ENCODE peak calls at places on chromosomes 16 and 17, in six cellular contexts. One of them, this sample, is unnamed.

GRCh38 chr16:50093607-50094570 is 28.1 kb downstream of the HEATR3 start:
- DNase-seq in mucosa of descending colon: no peak
- DNase-seq in AG10803: peak; percentile 45
- DNase-seq in fibroblast of the aortic adventitia: no peak
- DNase-seq in cardiac fibroblast: peak; percentile 24
- DNase-seq in IMR-90: no peak
- DNase-seq in this sample: peak; percentile 94

GRCh38 chr16:61149709-61150108 is 886.5 kb downstream of the CDH8 start:
- DNase-seq in mucosa of descending colon: no peak
- DNase-seq in AG10803: no peak
- DNase-seq in fibroblast of the aortic adventitia: no peak
- DNase-seq in cardiac fibroblast: no peak
- DNase-seq in IMR-90: no peak
- DNase-seq in this sample: no peak

GRCh38 chr16:49416276-49416675 is 42.7 kb downstream of the C16orf78 start:
- DNase-seq in mucosa of descending colon: no peak
- DNase-seq in AG10803: no peak
- DNase-seq in fibroblast of the aortic adventitia: no peak
- DNase-seq in cardiac fibroblast: no peak
- DNase-seq in IMR-90: no peak
- DNase-seq in this sample: no peak

GRCh38 chr17:66302761-66303626 is 581 bp downstream of the PRKCA start:
- DNase-seq in mucosa of descending colon: peak; percentile 80
- DNase-seq in AG10803: peak; percentile 59
- DNase-seq in fibroblast of the aortic adventitia: peak; percentile 61
- DNase-seq in cardiac fibroblast: peak; percentile 65
- DNase-seq in IMR-90: peak; percentile 42
- DNase-seq in this sample: peak; percentile 41

GRCh38 chr16:48537909-48538745 is 71.9 kb downstream of the N4BP1 start:
- DNase-seq in mucosa of descending colon: no peak
- DNase-seq in AG10803: peak; percentile 22
- DNase-seq in fibroblast of the aortic adventitia: peak; percentile 31
- DNase-seq in cardiac fibroblast: peak; percentile 72
- DNase-seq in IMR-90: no peak
- DNase-seq in this sample: peak; percentile 42

GRCh38 chr17:79391808-79392233 is 219.0 kb downstream of the RBFOX3 start:
- DNase-seq in mucosa of descending colon: peak; percentile 75
- DNase-seq in AG10803: peak; percentile 55
- DNase-seq in fibroblast of the aortic adventitia: peak; percentile 68
- DNase-seq in cardiac fibroblast: peak; percentile 79
- DNase-seq in IMR-90: peak; percentile 53
- DNase-seq in this sample: peak; percentile 58

GRCh38 chr16:5972747-5973146 is 875.2 kb upstream of the EEF2KMT start:
- DNase-seq in mucosa of descending colon: no peak
- DNase-seq in AG10803: no peak
- DNase-seq in fibroblast of the aortic adventitia: no peak
- DNase-seq in cardiac fibroblast: no peak
- DNase-seq in IMR-90: no peak
- DNase-seq in this sample: no peak

GRCh38 chr16:84553873-84554399 is 49.5 kb upstream of the MEAK7 start:
- DNase-seq in mucosa of descending colon: peak; percentile 26
- DNase-seq in AG10803: no peak
- DNase-seq in fibroblast of the aortic adventitia: no peak
- DNase-seq in cardiac fibroblast: no peak
- DNase-seq in IMR-90: no peak
- DNase-seq in this sample: no peak

GRCh38 chr16:19284207-19284606 is 1.3 kb upstream of the CLEC19A start:
- DNase-seq in mucosa of descending colon: no peak
- DNase-seq in AG10803: no peak
- DNase-seq in fibroblast of the aortic adventitia: no peak
- DNase-seq in cardiac fibroblast: no peak
- DNase-seq in IMR-90: no peak
- DNase-seq in this sample: peak; percentile 4

GRCh38 chr16:85372627-85373372 is 240.3 kb upstream of the GSE1 start:
- DNase-seq in mucosa of descending colon: no peak
- DNase-seq in AG10803: peak; percentile 84
- DNase-seq in fibroblast of the aortic adventitia: peak; percentile 58
- DNase-seq in cardiac fibroblast: peak; percentile 63
- DNase-seq in IMR-90: peak; percentile 85
- DNase-seq in this sample: peak; percentile 89

GRCh38 chr17:62724398-62725146 is 83.5 kb downstream of the MARCHF10 start:
- DNase-seq in mucosa of descending colon: peak; percentile 36
- DNase-seq in AG10803: no peak
- DNase-seq in fibroblast of the aortic adventitia: no peak
- DNase-seq in cardiac fibroblast: no peak
- DNase-seq in IMR-90: peak; percentile 44
- DNase-seq in this sample: no peak

GRCh38 chr16:27475561-27475960 is 73.6 kb downstream of the IL21R start:
- DNase-seq in mucosa of descending colon: no peak
- DNase-seq in AG10803: peak; percentile 89
- DNase-seq in fibroblast of the aortic adventitia: peak; percentile 79
- DNase-seq in cardiac fibroblast: peak; percentile 69
- DNase-seq in IMR-90: peak; percentile 95
- DNase-seq in this sample: peak; percentile 84

GRCh38 chr17:46031920-46032319 is 32.9 kb downstream of the STH start:
- DNase-seq in mucosa of descending colon: no peak
- DNase-seq in AG10803: no peak
- DNase-seq in fibroblast of the aortic adventitia: no peak
- DNase-seq in cardiac fibroblast: no peak
- DNase-seq in IMR-90: no peak
- DNase-seq in this sample: no peak

GRCh38 chr17:41785876-41786226 is 660 bp downstream of the JUP start:
- DNase-seq in mucosa of descending colon: peak; percentile 90
- DNase-seq in AG10803: no peak
- DNase-seq in fibroblast of the aortic adventitia: no peak
- DNase-seq in cardiac fibroblast: peak; percentile 33
- DNase-seq in IMR-90: no peak
- DNase-seq in this sample: no peak

GRCh38 chr17:50151041-50151936 is 812 bp upstream of the PPP1R9B start:
- DNase-seq in mucosa of descending colon: peak; percentile 93
- DNase-seq in AG10803: peak; percentile 87
- DNase-seq in fibroblast of the aortic adventitia: peak; percentile 89
- DNase-seq in cardiac fibroblast: peak; percentile 95
- DNase-seq in IMR-90: peak; percentile 89
- DNase-seq in this sample: peak; percentile 84

GRCh38 chr16:2468142-2468724 is 2.9 kb upstream of the NTN3 start:
- DNase-seq in mucosa of descending colon: peak; percentile 43
- DNase-seq in AG10803: no peak
- DNase-seq in fibroblast of the aortic adventitia: no peak
- DNase-seq in cardiac fibroblast: no peak
- DNase-seq in IMR-90: peak; percentile 11
- DNase-seq in this sample: no peak

GRCh38 chr16:81366316-81366932 is 51.7 kb downstream of the GAN start:
- DNase-seq in mucosa of descending colon: no peak
- DNase-seq in AG10803: peak; percentile 47
- DNase-seq in fibroblast of the aortic adventitia: peak; percentile 76
- DNase-seq in cardiac fibroblast: peak; percentile 71
- DNase-seq in IMR-90: peak; percentile 59
- DNase-seq in this sample: peak; percentile 52

DNA sequence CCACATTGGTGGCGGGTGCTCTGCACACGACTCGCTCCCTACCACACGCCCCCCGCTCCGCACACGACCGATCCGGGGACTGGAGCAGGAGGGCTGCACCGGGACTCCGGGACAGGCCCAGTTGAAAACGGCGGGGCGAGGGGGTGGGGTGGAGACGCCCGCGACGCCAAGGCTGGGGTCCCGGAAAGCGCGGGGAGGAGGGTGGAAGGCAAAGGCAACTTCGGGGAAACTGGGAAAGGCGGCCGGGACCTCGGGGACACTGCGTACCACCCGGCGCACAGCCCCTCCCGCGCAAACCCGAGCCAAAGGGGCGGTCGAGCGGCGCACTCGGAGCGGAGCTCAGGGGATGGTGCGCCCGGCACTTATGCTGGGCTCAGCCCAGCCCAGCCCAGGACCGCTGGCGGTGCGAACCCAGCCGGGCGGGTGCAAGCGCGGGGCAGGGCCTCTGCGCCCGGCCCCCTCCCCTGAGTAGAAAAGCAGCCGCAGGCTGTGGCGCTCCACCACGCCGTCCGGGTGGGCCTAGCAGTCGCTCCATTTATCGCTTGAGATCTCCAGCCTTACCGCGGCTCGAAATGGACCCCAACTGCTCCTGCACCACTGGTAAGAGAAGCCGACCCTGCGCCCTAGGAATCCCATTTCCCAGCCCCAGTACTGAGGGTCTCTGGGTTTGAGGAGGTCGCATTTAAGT is at the start of gene MT1M:
- DNase-seq in mucosa of descending colon: peak; percentile 66
- DNase-seq in AG10803: no peak
- DNase-seq in fibroblast of the aortic adventitia: no peak
- DNase-seq in cardiac fibroblast: no peak
- DNase-seq in IMR-90: no peak
- DNase-seq in this sample: no peak
- H3K4me3 ChIP-seq in mucosa of descending colon: no peak within 1 kb of the TSS
- H3K4me3 ChIP-seq in AG10803: peak within 1 kb of the TSS; percentile 60
- H3K4me3 ChIP-seq in fibroblast of the aortic adventitia: peak within 1 kb of the TSS; percentile 51
- H3K4me3 ChIP-seq in cardiac fibroblast: peak within 1 kb of the TSS; percentile 39
- H3K4me3 ChIP-seq in IMR-90: no peak within 1 kb of the TSS
- H3K4me3 ChIP-seq in this sample: peak within 1 kb of the TSS; percentile 35

DNA sequence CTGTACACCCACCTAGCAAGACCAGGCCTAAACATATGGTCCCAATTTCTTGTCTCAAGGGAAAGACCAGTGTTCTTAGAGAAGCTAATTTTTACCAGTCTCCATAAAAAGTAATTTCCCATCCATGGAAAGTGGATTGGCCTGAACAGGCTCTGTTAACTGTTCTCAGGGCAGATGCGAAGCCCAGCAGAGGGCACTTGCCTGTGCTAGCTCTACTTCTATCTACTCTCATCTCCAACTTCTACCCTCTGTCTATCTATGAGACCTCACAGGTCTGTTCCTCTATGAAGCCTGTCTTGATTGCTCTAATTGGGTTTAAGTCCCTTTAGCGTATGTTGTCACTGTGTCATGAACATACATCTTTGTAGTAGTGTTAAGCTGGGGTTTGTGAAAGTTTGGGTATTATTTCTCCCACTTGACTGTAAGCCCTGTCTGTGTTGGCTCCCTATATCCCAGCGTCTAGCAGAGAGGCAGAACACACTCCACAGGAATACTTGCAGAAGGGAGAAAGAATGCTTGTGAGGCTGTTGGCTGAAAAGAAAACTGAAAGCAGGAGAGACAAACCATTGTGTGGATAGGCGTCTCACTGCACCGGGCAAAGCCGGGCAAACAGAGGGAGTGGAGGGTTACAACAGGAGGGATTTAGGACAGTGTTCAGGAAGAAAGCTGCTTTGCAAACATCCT is 167.2 kb upstream of the MAF start:
- DNase-seq in mucosa of descending colon: peak; percentile 59
- DNase-seq in AG10803: peak; percentile 42
- DNase-seq in fibroblast of the aortic adventitia: peak; percentile 20
- DNase-seq in cardiac fibroblast: peak; percentile 54
- DNase-seq in IMR-90: no peak
- DNase-seq in this sample: peak; percentile 23
- TF ChIP-seq CTCF in mucosa of descending colon: no peak
- TF ChIP-seq CTCF in AG10803: peak; percentile 59
- TF ChIP-seq CTCF in fibroblast of the aortic adventitia: no peak
- TF ChIP-seq CTCF in cardiac fibroblast: peak; percentile 29
- TF ChIP-seq CTCF in IMR-90: no peak
- TF ChIP-seq CTCF in this sample: peak; percentile 38

GRCh38 chr16:75262800-75263127 is 11.3 kb upstream of the BCAR1 start:
- DNase-seq in mucosa of descending colon: no peak
- DNase-seq in AG10803: no peak
- DNase-seq in fibroblast of the aortic adventitia: no peak
- DNase-seq in cardiac fibroblast: no peak
- DNase-seq in IMR-90: no peak
- DNase-seq in this sample: no peak
- H3K4me3 ChIP-seq in mucosa of descending colon: no peak overlapping the region
- H3K4me3 ChIP-seq in AG10803: peak overlapping the region; percentile 91
- H3K4me3 ChIP-seq in fibroblast of the aortic adventitia: peak overlapping the region; percentile 84
- H3K4me3 ChIP-seq in cardiac fibroblast: no peak overlapping the region
- H3K4me3 ChIP-seq in IMR-90: no peak overlapping the region
- H3K4me3 ChIP-seq in this sample: no peak overlapping the region

GRCh38 chr17:81959362-81960129 is 1.4 kb downstream of the NOTUM start:
- DNase-seq in mucosa of descending colon: peak; percentile 86
- DNase-seq in AG10803: peak; percentile 35
- DNase-seq in fibroblast of the aortic adventitia: peak; percentile 29
- DNase-seq in cardiac fibroblast: peak; percentile 56
- DNase-seq in IMR-90: peak; percentile 24
- DNase-seq in this sample: no peak

GRCh38 chr17:81956607-81957589 is 4.1 kb downstream of the NOTUM start:
- DNase-seq in mucosa of descending colon: no peak
- DNase-seq in AG10803: no peak
- DNase-seq in fibroblast of the aortic adventitia: no peak
- DNase-seq in cardiac fibroblast: no peak
- DNase-seq in IMR-90: no peak
- DNase-seq in this sample: no peak

GRCh38 chr17:81960130-81960958 is 643 bp downstream of the NOTUM start:
- DNase-seq in mucosa of descending colon: peak; percentile 47
- DNase-seq in AG10803: no peak
- DNase-seq in fibroblast of the aortic adventitia: no peak
- DNase-seq in cardiac fibroblast: no peak
- DNase-seq in IMR-90: no peak
- DNase-seq in this sample: no peak

GRCh38 chr17:81957691-81958432 is 3.1 kb downstream of the NOTUM start:
- DNase-seq in mucosa of descending colon: no peak
- DNase-seq in AG10803: no peak
- DNase-seq in fibroblast of the aortic adventitia: no peak
- DNase-seq in cardiac fibroblast: no peak
- DNase-seq in IMR-90: no peak
- DNase-seq in this sample: no peak

GRCh38 chr17:81958633-81959342 is 2.2 kb downstream of the NOTUM start:
- DNase-seq in mucosa of descending colon: no peak
- DNase-seq in AG10803: no peak
- DNase-seq in fibroblast of the aortic adventitia: no peak
- DNase-seq in cardiac fibroblast: no peak
- DNase-seq in IMR-90: no peak
- DNase-seq in this sample: no peak
- TF ChIP-seq CTCF in mucosa of descending colon: no peak
- TF ChIP-seq CTCF in AG10803: no peak
- TF ChIP-seq CTCF in fibroblast of the aortic adventitia: no peak
- TF ChIP-seq CTCF in cardiac fibroblast: no peak
- TF ChIP-seq CTCF in IMR-90: no peak
- TF ChIP-seq CTCF in this sample: no peak

GRCh38 chr17:58330997-58331814 is 2.6 kb upstream of the TSPOAP1 start:
- DNase-seq in mucosa of descending colon: peak; percentile 48
- DNase-seq in AG10803: no peak
- DNase-seq in fibroblast of the aortic adventitia: no peak
- DNase-seq in cardiac fibroblast: no peak
- DNase-seq in IMR-90: no peak
- DNase-seq in this sample: no peak
- H3K4me3 ChIP-seq in mucosa of descending colon: peak overlapping the region; percentile 30
- H3K4me3 ChIP-seq in AG10803: no peak overlapping the region
- H3K4me3 ChIP-seq in fibroblast of the aortic adventitia: no peak overlapping the region
- H3K4me3 ChIP-seq in cardiac fibroblast: no peak overlapping the region
- H3K4me3 ChIP-seq in IMR-90: no peak overlapping the region
- H3K4me3 ChIP-seq in this sample: no peak overlapping the region

DNA sequence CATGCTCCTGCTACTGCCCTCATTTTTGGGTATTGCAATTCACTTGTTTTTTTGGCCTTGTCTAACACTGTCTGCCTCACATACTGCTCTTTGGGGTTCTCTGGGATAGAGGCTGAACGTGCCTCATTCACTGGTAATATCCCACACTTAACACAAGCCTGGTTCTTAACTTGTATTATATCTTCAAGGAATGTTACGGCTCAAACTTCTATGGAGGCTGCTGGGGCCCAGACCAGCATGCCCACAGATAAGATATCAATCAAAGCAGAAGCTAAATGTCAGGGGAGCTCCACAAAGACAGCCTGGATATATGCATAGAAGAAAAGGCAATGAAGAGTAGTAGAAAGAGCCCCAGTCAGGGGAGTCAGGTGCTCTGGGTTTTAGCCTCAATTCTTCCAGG is 103.5 kb downstream of the WSCD1 start:
- DNase-seq in mucosa of descending colon: no peak
- DNase-seq in AG10803: no peak
- DNase-seq in fibroblast of the aortic adventitia: no peak
- DNase-seq in cardiac fibroblast: no peak
- DNase-seq in IMR-90: no peak
- DNase-seq in this sample: no peak
- TF ChIP-seq CTCF in mucosa of descending colon: no peak
- TF ChIP-seq CTCF in AG10803: no peak
- TF ChIP-seq CTCF in fibroblast of the aortic adventitia: no peak
- TF ChIP-seq CTCF in cardiac fibroblast: no peak
- TF ChIP-seq CTCF in IMR-90: no peak
- TF ChIP-seq CTCF in this sample: no peak

This sample was measured in fibroblast of mammary gland.